ENCODE peak calls at places on chromosome 22, in four cellular contexts. N, L, B and W are unnamed samples.

GRCh38 chr22:41201146-41201545 is 4.0 kb upstream of the L3MBTL2 start:
- DNase-seq in N (no peak), L (no peak), B (no peak), W (no peak)

GRCh38 chr22:30309981-30310672 is 16.6 kb downstream of the TBC1D10A start:
- DNase-seq in N (no peak), L (no peak), B (no peak), W (peak; percentile 29)

GRCh38 chr22:43828711-43829447 is 16.8 kb upstream of the EFCAB6 start:
- DNase-seq in N (no peak), L (no peak), B (no peak), W (peak; percentile 49)

GRCh38 chr22:30182833-30183232 is 63.7 kb downstream of the LIF start:
- DNase-seq in N (no peak), L (no peak), B (no peak), W (no peak)

GRCh38 chr22:40594924-40595323 is 41.6 kb downstream of the MRTFA start:
- DNase-seq in N (no peak), L (peak; percentile 33), B (no peak), W (no peak)

GRCh38 chr22:38098410-38099249 is 11.9 kb downstream of the BAIAP2L2 start:
- DNase-seq in N (no peak), L (no peak), B (no peak), W (no peak)

GRCh38 chr22:25236417-25236816 is 17.0 kb downstream of the CRYBB2 start:
- DNase-seq in N (no peak), L (no peak), B (no peak), W (no peak)

GRCh38 chr22:42214625-42215415 is 55.6 kb downstream of the TCF20 start:
- DNase-seq in N (no peak), L (no peak), B (no peak), W (no peak)

GRCh38 chr22:44702479-44703219 is 645 bp downstream of the PRR5 start:
- DNase-seq in N (no peak), L (no peak), B (no peak), W (peak; percentile 38)

GRCh38 chr22:35587896-35588295 is 29.2 kb downstream of the MB start:
- DNase-seq in N (no peak), L (no peak), B (no peak), W (no peak)

GRCh38 chr22:45317551-45318167 is 7.9 kb downstream of the FAM118A start:
- DNase-seq in N (no peak), L (no peak), B (no peak), W (peak; percentile 18)

GRCh38 chr22:26975381-26975780 is 318.0 kb downstream of the MIAT start:
- DNase-seq in N (no peak), L (no peak), B (no peak), W (no peak)

GRCh38 chr22:17792289-17792688 is 18.0 kb upstream of the BID start:
- DNase-seq in N (no peak), L (no peak), B (peak; percentile 52), W (no peak)

GRCh38 chr22:17638432-17639237 is at the start of gene BCL2L13:
- DNase-seq in N (peak; percentile 75), L (peak; percentile 92), B (peak; percentile 94), W (peak; percentile 96)

GRCh38 chr22:49716441-49716840 is 111.2 kb downstream of the BRD1 start:
- DNase-seq in N (no peak), L (no peak), B (no peak), W (no peak)

GRCh38 chr22:17733484-17733883 is 40.8 kb downstream of the BID start:
- DNase-seq in N (no peak), L (no peak), B (no peak), W (no peak)

GRCh38 chr22:40345801-40346177 is 511 bp upstream of the ADSL start:
- DNase-seq in N (no peak), L (peak; percentile 10), B (peak; percentile 22), W (peak; percentile 78)

GRCh38 chr22:30386960-30387848 is at the start of gene RNF215:
- DNase-seq in N (peak; percentile 63), L (peak; percentile 54), B (peak; percentile 92), W (peak; percentile 78)

GRCh38 chr22:28788601-28789000 is 11.8 kb downstream of the XBP1 start:
- DNase-seq in N (no peak), L (no peak), B (no peak), W (no peak)

GRCh38 chr22:28780296-28780695 is 7.8 kb downstream of the CCDC117 start:
- DNase-seq in N (no peak), L (no peak), B (no peak), W (no peak)

GRCh38 chr22:28779833-28780232 is 7.3 kb downstream of the CCDC117 start:
- DNase-seq in N (no peak), L (no peak), B (peak; percentile 19), W (no peak)

DNA sequence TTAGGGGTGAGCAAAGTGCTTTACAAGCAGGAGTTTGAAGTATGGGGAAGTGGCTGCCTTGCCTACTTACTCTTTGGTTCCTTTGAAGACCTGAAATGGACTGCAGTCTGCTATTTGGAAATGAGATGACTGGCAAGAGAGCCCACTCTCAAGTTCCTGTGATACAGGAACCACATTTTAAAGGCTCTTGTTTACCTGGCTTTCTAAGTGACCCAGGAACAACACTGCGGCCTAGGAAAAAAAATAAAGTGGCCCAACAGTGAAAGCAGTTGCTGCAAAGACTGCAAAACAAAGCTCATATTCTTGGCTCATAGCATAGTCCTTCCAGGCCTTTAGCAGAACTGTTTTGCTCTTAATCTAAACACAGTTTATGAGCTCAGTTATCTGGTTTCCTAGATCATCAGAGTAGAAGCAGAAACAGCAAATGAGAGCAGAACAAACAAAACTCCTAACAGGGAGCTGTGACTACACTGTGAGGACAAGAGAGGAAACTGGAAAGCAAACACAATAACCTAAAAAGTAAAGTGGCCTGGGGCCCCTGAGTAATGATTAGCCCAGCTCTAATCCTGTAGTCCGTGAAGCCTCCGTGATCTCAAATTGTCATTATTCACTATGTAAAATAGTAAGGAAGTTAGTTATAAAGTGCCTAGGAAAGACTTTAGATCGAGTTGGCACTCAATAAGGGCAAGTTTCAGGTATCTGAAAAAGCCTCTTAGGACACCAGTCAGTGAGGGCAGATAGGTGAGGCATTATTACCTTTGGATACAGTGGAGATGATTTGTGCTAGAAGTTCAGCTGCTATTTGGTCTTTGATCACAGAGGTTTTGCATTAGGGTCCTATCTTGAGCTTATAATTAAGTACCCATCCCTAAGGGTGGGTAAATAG is 11.5 kb downstream of the CCDC117 start:
- DNase-seq in N (no peak), L (peak; percentile 96), B (no peak), W (no peak)
- TF ChIP-seq MYC in N (no peak), L (no peak), B (no peak), W (no peak)

GRCh38 chr22:48488611-48489456 is 1338.8 kb downstream of the BRD1 start:
- DNase-seq in N (no peak), L (no peak), B (no peak), W (no peak)

GRCh38 chr22:48491451-48491941 is 1336.2 kb downstream of the BRD1 start:
- DNase-seq in N (peak; percentile 30), L (no peak), B (no peak), W (no peak)

GRCh38 chr22:48490513-48491411 is 1336.9 kb downstream of the BRD1 start:
- DNase-seq in N (peak; percentile 19), L (no peak), B (no peak), W (no peak)

GRCh38 chr22:48488149-48488551 is 1339.5 kb downstream of the BRD1 start:
- DNase-seq in N (no peak), L (no peak), B (no peak), W (no peak)

DNA sequence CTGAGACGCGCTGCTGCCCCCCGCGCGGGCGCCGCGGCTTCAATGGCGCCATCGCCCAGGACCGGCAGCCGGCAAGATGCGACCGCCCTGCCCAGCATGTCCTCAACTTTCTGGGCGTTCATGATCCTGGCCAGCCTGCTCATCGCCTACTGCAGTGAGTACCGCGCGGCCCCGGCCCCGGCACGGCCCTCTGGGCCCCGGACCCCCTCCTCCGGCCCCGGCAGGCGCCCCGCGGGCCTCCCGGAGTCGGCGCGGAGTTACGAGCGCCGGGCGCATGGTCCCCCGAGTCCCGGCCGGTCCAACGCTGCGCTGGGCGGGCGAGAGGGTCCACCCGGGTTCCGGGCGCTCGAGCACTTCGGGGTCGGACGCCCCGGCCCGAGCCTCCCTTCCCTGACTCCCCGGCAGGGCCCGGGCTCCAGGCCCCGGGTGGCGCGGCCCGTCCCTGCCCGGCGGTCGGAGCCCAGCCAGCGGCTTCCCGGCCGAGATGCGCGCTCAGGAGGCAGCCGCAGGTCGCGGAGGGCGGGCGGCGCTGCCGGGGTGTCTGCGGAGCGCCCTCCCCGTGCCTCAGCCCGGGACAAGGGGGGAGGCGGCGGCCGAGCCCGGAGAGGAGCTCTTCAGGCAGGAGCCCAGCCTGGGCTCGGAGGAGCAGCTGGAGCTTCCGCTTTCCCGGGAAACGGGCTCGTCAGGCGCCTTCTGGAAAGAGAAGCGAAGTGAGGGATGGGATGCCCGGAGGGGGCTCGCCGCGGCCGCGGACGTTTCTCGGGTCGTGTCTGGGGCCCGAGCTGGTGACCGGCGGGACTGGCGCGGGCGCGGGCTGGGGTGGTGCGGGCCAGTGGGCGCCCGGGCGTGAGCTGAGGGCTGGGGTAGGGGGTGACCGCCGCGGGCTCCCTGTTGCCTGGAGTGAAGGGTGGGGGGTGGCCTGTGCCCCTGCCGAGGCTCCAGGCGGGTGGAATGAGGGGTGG is 1337.8 kb downstream of the BRD1 start:
- DNase-seq in N (peak; percentile 23), L (no peak), B (no peak), W (no peak)
- TF ChIP-seq MAX in N (no peak), L (no peak), B (no peak), W (no peak)

GRCh38 chr22:20752104-20752741 is 21.7 kb upstream of the SERPIND1 start:
- DNase-seq in N (no peak), L (no peak), B (no peak), W (no peak)
- TF ChIP-seq MYC in N (no peak), L (no peak), B (no peak), W (no peak)

GRCh38 chr22:47148510-47148909 is 386.1 kb downstream of the TBC1D22A start:
- DNase-seq in N (no peak), L (no peak), B (no peak), W (no peak)
- TF ChIP-seq MAX in N (no peak), L (no peak), B (no peak), W (no peak)